ENCODE peak calls at places on chromosomes 7 and 10, in ten cellular contexts. One of them, this sample, is unnamed.
A peak's percentile ranks its signal among the peaks of the same experiment; 100 is the strongest.

GRCh38 chr7:42574693-42575084 is 337.2 kb downstream of the C7orf25 start:
- DNase-seq in H7: peak; percentile 19
- DNase-seq in CD4-positive, alpha-beta T cell: no peak
- DNase-seq in cardiac fibroblast: peak; percentile 23
- DNase-seq in NCI-H510A treated with DMSO at 0.1 percent for 48 hours: no peak
- DNase-seq in CD8-positive, alpha-beta memory T cell: no peak
- DNase-seq in pancreas: no peak
- DNase-seq in activated CD4-positive, alpha-beta T cell treated with anti-CD3 and anti-CD28 coated beads, Interleukin-2, amount 10 ng/mL, durations not matched to agents 24 days and 14 days: no peak
- DNase-seq in amniotic epithelial cell: peak; percentile 21
- DNase-seq in HAP-1: no peak
- DNase-seq in this sample: no peak

GRCh38 chr10:34498821-34499220 is 316.3 kb downstream of the PARD3 start:
- DNase-seq in H7: no peak
- DNase-seq in pancreas: no peak
- DNase-seq in activated CD4-positive, alpha-beta T cell treated with anti-CD3 and anti-CD28 coated beads, Interleukin-2, amount 10 ng/mL, durations not matched to agents 24 days and 14 days: no peak
- DNase-seq in amniotic epithelial cell: peak; percentile 32
- DNase-seq in HAP-1: no peak
- DNase-seq in CD8-positive, alpha-beta memory T cell: no peak
- DNase-seq in CD4-positive, alpha-beta T cell: no peak
- DNase-seq in cardiac fibroblast: peak; percentile 49
- DNase-seq in NCI-H510A treated with DMSO at 0.1 percent for 48 hours: no peak
- DNase-seq in this sample: no peak

GRCh38 chr7:41122256-41122987 is 580.5 kb downstream of the INHBA start:
- DNase-seq in H7: no peak
- DNase-seq in cardiac fibroblast: no peak
- DNase-seq in amniotic epithelial cell: peak; percentile 48
- DNase-seq in NCI-H510A treated with DMSO at 0.1 percent for 48 hours: no peak
- DNase-seq in CD4-positive, alpha-beta T cell: no peak
- DNase-seq in pancreas: no peak
- DNase-seq in activated CD4-positive, alpha-beta T cell treated with anti-CD3 and anti-CD28 coated beads, Interleukin-2, amount 10 ng/mL, durations not matched to agents 24 days and 14 days: no peak
- DNase-seq in HAP-1: no peak
- DNase-seq in CD8-positive, alpha-beta memory T cell: no peak
- DNase-seq in this sample: no peak

GRCh38 chr10:111944331-111944730 is 239.2 kb downstream of the GPAM start:
- DNase-seq in activated CD4-positive, alpha-beta T cell treated with anti-CD3 and anti-CD28 coated beads, Interleukin-2, amount 10 ng/mL, durations not matched to agents 24 days and 14 days: no peak
- DNase-seq in NCI-H510A treated with DMSO at 0.1 percent for 48 hours: no peak
- DNase-seq in cardiac fibroblast: no peak
- DNase-seq in CD8-positive, alpha-beta memory T cell: no peak
- DNase-seq in pancreas: no peak
- DNase-seq in H7: no peak
- DNase-seq in CD4-positive, alpha-beta T cell: no peak
- DNase-seq in amniotic epithelial cell: no peak
- DNase-seq in HAP-1: no peak
- DNase-seq in this sample: no peak

GRCh38 chr10:107809889-107810288 is 645.4 kb upstream of the SORCS1 start:
- DNase-seq in activated CD4-positive, alpha-beta T cell treated with anti-CD3 and anti-CD28 coated beads, Interleukin-2, amount 10 ng/mL, durations not matched to agents 24 days and 14 days: no peak
- DNase-seq in cardiac fibroblast: no peak
- DNase-seq in CD4-positive, alpha-beta T cell: no peak
- DNase-seq in amniotic epithelial cell: no peak
- DNase-seq in H7: no peak
- DNase-seq in HAP-1: no peak
- DNase-seq in pancreas: no peak
- DNase-seq in NCI-H510A treated with DMSO at 0.1 percent for 48 hours: no peak
- DNase-seq in CD8-positive, alpha-beta memory T cell: no peak
- DNase-seq in this sample: no peak

GRCh38 chr10:79437111-79437814 is 8.2 kb downstream of the ZCCHC24 start:
- DNase-seq in CD8-positive, alpha-beta memory T cell: no peak
- DNase-seq in pancreas: no peak
- DNase-seq in amniotic epithelial cell: no peak
- DNase-seq in H7: peak; percentile 15
- DNase-seq in HAP-1: no peak
- DNase-seq in activated CD4-positive, alpha-beta T cell treated with anti-CD3 and anti-CD28 coated beads, Interleukin-2, amount 10 ng/mL, durations not matched to agents 24 days and 14 days: no peak
- DNase-seq in cardiac fibroblast: peak; percentile 36
- DNase-seq in NCI-H510A treated with DMSO at 0.1 percent for 48 hours: no peak
- DNase-seq in CD4-positive, alpha-beta T cell: no peak
- DNase-seq in this sample: no peak

GRCh38 chr7:101125989-101126650 is 784 bp upstream of the SERPINE1 start:
- DNase-seq in CD8-positive, alpha-beta memory T cell: no peak
- DNase-seq in HAP-1: no peak
- DNase-seq in H7: no peak
- DNase-seq in pancreas: peak; percentile 44
- DNase-seq in activated CD4-positive, alpha-beta T cell treated with anti-CD3 and anti-CD28 coated beads, Interleukin-2, amount 10 ng/mL, durations not matched to agents 24 days and 14 days: peak; percentile 62
- DNase-seq in amniotic epithelial cell: peak; percentile 84
- DNase-seq in CD4-positive, alpha-beta T cell: no peak
- DNase-seq in cardiac fibroblast: peak; percentile 98
- DNase-seq in NCI-H510A treated with DMSO at 0.1 percent for 48 hours: no peak
- DNase-seq in this sample: no peak

GRCh38 chr7:83166-83840 is 109.1 kb upstream of the FAM20C start:
- DNase-seq in HAP-1: no peak
- DNase-seq in cardiac fibroblast: no peak
- DNase-seq in amniotic epithelial cell: no peak
- DNase-seq in NCI-H510A treated with DMSO at 0.1 percent for 48 hours: no peak
- DNase-seq in H7: peak; percentile 51
- DNase-seq in activated CD4-positive, alpha-beta T cell treated with anti-CD3 and anti-CD28 coated beads, Interleukin-2, amount 10 ng/mL, durations not matched to agents 24 days and 14 days: no peak
- DNase-seq in CD4-positive, alpha-beta T cell: no peak
- DNase-seq in CD8-positive, alpha-beta memory T cell: no peak
- DNase-seq in pancreas: no peak
- DNase-seq in this sample: no peak

GRCh38 chr7:41886906-41887311 is 184.0 kb upstream of the INHBA start:
- DNase-seq in activated CD4-positive, alpha-beta T cell treated with anti-CD3 and anti-CD28 coated beads, Interleukin-2, amount 10 ng/mL, durations not matched to agents 24 days and 14 days: no peak
- DNase-seq in CD4-positive, alpha-beta T cell: no peak
- DNase-seq in pancreas: no peak
- DNase-seq in cardiac fibroblast: peak; percentile 97
- DNase-seq in H7: peak; percentile 23
- DNase-seq in amniotic epithelial cell: peak; percentile 97
- DNase-seq in HAP-1: no peak
- DNase-seq in NCI-H510A treated with DMSO at 0.1 percent for 48 hours: no peak
- DNase-seq in CD8-positive, alpha-beta memory T cell: no peak
- DNase-seq in this sample: no peak

GRCh38 chr10:128848807-128849206 is 618.2 kb upstream of the MGMT start:
- DNase-seq in cardiac fibroblast: no peak
- DNase-seq in activated CD4-positive, alpha-beta T cell treated with anti-CD3 and anti-CD28 coated beads, Interleukin-2, amount 10 ng/mL, durations not matched to agents 24 days and 14 days: no peak
- DNase-seq in H7: no peak
- DNase-seq in CD4-positive, alpha-beta T cell: no peak
- DNase-seq in CD8-positive, alpha-beta memory T cell: no peak
- DNase-seq in NCI-H510A treated with DMSO at 0.1 percent for 48 hours: no peak
- DNase-seq in HAP-1: no peak
- DNase-seq in amniotic epithelial cell: no peak
- DNase-seq in pancreas: no peak
- DNase-seq in this sample: no peak

GRCh38 chr7:83807770-83808169 is 158.8 kb upstream of the SEMA3E start:
- DNase-seq in CD8-positive, alpha-beta memory T cell: no peak
- DNase-seq in HAP-1: no peak
- DNase-seq in cardiac fibroblast: no peak
- DNase-seq in NCI-H510A treated with DMSO at 0.1 percent for 48 hours: no peak
- DNase-seq in pancreas: no peak
- DNase-seq in H7: no peak
- DNase-seq in amniotic epithelial cell: no peak
- DNase-seq in CD4-positive, alpha-beta T cell: no peak
- DNase-seq in activated CD4-positive, alpha-beta T cell treated with anti-CD3 and anti-CD28 coated beads, Interleukin-2, amount 10 ng/mL, durations not matched to agents 24 days and 14 days: no peak
- DNase-seq in this sample: no peak

GRCh38 chr7:46173526-46174191 is 252.6 kb upstream of the IGFBP3 start:
- DNase-seq in CD8-positive, alpha-beta memory T cell: no peak
- DNase-seq in HAP-1: no peak
- DNase-seq in NCI-H510A treated with DMSO at 0.1 percent for 48 hours: no peak
- DNase-seq in amniotic epithelial cell: peak; percentile 97
- DNase-seq in H7: no peak
- DNase-seq in CD4-positive, alpha-beta T cell: no peak
- DNase-seq in pancreas: peak; percentile 33
- DNase-seq in cardiac fibroblast: no peak
- DNase-seq in activated CD4-positive, alpha-beta T cell treated with anti-CD3 and anti-CD28 coated beads, Interleukin-2, amount 10 ng/mL, durations not matched to agents 24 days and 14 days: no peak
- DNase-seq in this sample: no peak

GRCh38 chr7:2049782-2050510 is 182.8 kb downstream of the MAD1L1 start:
- DNase-seq in cardiac fibroblast: no peak
- DNase-seq in HAP-1: no peak
- DNase-seq in activated CD4-positive, alpha-beta T cell treated with anti-CD3 and anti-CD28 coated beads, Interleukin-2, amount 10 ng/mL, durations not matched to agents 24 days and 14 days: no peak
- DNase-seq in H7: no peak
- DNase-seq in CD8-positive, alpha-beta memory T cell: no peak
- DNase-seq in NCI-H510A treated with DMSO at 0.1 percent for 48 hours: no peak
- DNase-seq in pancreas: no peak
- DNase-seq in amniotic epithelial cell: no peak
- DNase-seq in CD4-positive, alpha-beta T cell: no peak
- DNase-seq in this sample: no peak

GRCh38 chr10:45370202-45370955 is 3.6 kb upstream of the ALOX5 start:
- DNase-seq in HAP-1: no peak
- DNase-seq in CD4-positive, alpha-beta T cell: no peak
- DNase-seq in cardiac fibroblast: no peak
- DNase-seq in H7: no peak
- DNase-seq in pancreas: no peak
- DNase-seq in CD8-positive, alpha-beta memory T cell: no peak
- DNase-seq in NCI-H510A treated with DMSO at 0.1 percent for 48 hours: no peak
- DNase-seq in activated CD4-positive, alpha-beta T cell treated with anti-CD3 and anti-CD28 coated beads, Interleukin-2, amount 10 ng/mL, durations not matched to agents 24 days and 14 days: no peak
- DNase-seq in amniotic epithelial cell: no peak
- DNase-seq in this sample: no peak

GRCh38 chr10:100008708-100009282 is 952 bp downstream of the DNMBP start:
- DNase-seq in amniotic epithelial cell: no peak
- DNase-seq in NCI-H510A treated with DMSO at 0.1 percent for 48 hours: peak; percentile 33
- DNase-seq in CD4-positive, alpha-beta T cell: no peak
- DNase-seq in activated CD4-positive, alpha-beta T cell treated with anti-CD3 and anti-CD28 coated beads, Interleukin-2, amount 10 ng/mL, durations not matched to agents 24 days and 14 days: no peak
- DNase-seq in pancreas: no peak
- DNase-seq in HAP-1: no peak
- DNase-seq in H7: no peak
- DNase-seq in CD8-positive, alpha-beta memory T cell: no peak
- DNase-seq in cardiac fibroblast: peak; percentile 41
- DNase-seq in this sample: no peak

GRCh38 chr10:80273523-80274170 is 15.8 kb downstream of the MAT1A start:
- DNase-seq in amniotic epithelial cell: no peak
- DNase-seq in CD8-positive, alpha-beta memory T cell: no peak
- DNase-seq in pancreas: no peak
- DNase-seq in NCI-H510A treated with DMSO at 0.1 percent for 48 hours: no peak
- DNase-seq in cardiac fibroblast: no peak
- DNase-seq in CD4-positive, alpha-beta T cell: no peak
- DNase-seq in HAP-1: no peak
- DNase-seq in H7: no peak
- DNase-seq in activated CD4-positive, alpha-beta T cell treated with anti-CD3 and anti-CD28 coated beads, Interleukin-2, amount 10 ng/mL, durations not matched to agents 24 days and 14 days: no peak
- DNase-seq in this sample: no peak

GRCh38 chr10:112835933-112836564 is 114.0 kb upstream of the TCF7L2 start:
- DNase-seq in NCI-H510A treated with DMSO at 0.1 percent for 48 hours: no peak
- DNase-seq in CD4-positive, alpha-beta T cell: no peak
- DNase-seq in amniotic epithelial cell: no peak
- DNase-seq in cardiac fibroblast: no peak
- DNase-seq in H7: no peak
- DNase-seq in HAP-1: no peak
- DNase-seq in CD8-positive, alpha-beta memory T cell: no peak
- DNase-seq in pancreas: peak; percentile 22
- DNase-seq in activated CD4-positive, alpha-beta T cell treated with anti-CD3 and anti-CD28 coated beads, Interleukin-2, amount 10 ng/mL, durations not matched to agents 24 days and 14 days: no peak
- DNase-seq in this sample: no peak

GRCh38 chr10:30489291-30489823 is 55.4 kb downstream of the MAP3K8 start:
- DNase-seq in HAP-1: no peak
- DNase-seq in CD8-positive, alpha-beta memory T cell: no peak
- DNase-seq in amniotic epithelial cell: peak; percentile 14
- DNase-seq in CD4-positive, alpha-beta T cell: no peak
- DNase-seq in pancreas: no peak
- DNase-seq in NCI-H510A treated with DMSO at 0.1 percent for 48 hours: no peak
- DNase-seq in cardiac fibroblast: no peak
- DNase-seq in activated CD4-positive, alpha-beta T cell treated with anti-CD3 and anti-CD28 coated beads, Interleukin-2, amount 10 ng/mL, durations not matched to agents 24 days and 14 days: no peak
- DNase-seq in H7: no peak
- DNase-seq in this sample: no peak

GRCh38 chr7:41648506-41648905 is 54.4 kb downstream of the INHBA start:
- DNase-seq in pancreas: no peak
- DNase-seq in H7: no peak
- DNase-seq in NCI-H510A treated with DMSO at 0.1 percent for 48 hours: no peak
- DNase-seq in CD4-positive, alpha-beta T cell: no peak
- DNase-seq in activated CD4-positive, alpha-beta T cell treated with anti-CD3 and anti-CD28 coated beads, Interleukin-2, amount 10 ng/mL, durations not matched to agents 24 days and 14 days: no peak
- DNase-seq in amniotic epithelial cell: no peak
- DNase-seq in cardiac fibroblast: no peak
- DNase-seq in CD8-positive, alpha-beta memory T cell: no peak
- DNase-seq in HAP-1: no peak
- DNase-seq in this sample: no peak

GRCh38 chr7:94067506-94067905 is 63.4 kb upstream of the BET1 start:
- DNase-seq in CD8-positive, alpha-beta memory T cell: no peak
- DNase-seq in NCI-H510A treated with DMSO at 0.1 percent for 48 hours: no peak
- DNase-seq in amniotic epithelial cell: no peak
- DNase-seq in CD4-positive, alpha-beta T cell: no peak
- DNase-seq in cardiac fibroblast: peak; percentile 82
- DNase-seq in activated CD4-positive, alpha-beta T cell treated with anti-CD3 and anti-CD28 coated beads, Interleukin-2, amount 10 ng/mL, durations not matched to agents 24 days and 14 days: no peak
- DNase-seq in HAP-1: no peak
- DNase-seq in H7: no peak
- DNase-seq in pancreas: no peak
- DNase-seq in this sample: no peak

This sample was measured in NT2/D1.